ENCODE peak calls at places on chromosomes 5 and 9, in ten cellular contexts. J, W, V, L, E, D, M, O, B and I are unnamed samples.

GRCh38 chr5:158478139-158478538 is 619.2 kb upstream of the CLINT1 start:
- DNase-seq in B (no peak), D (no peak), E (no peak), J (no peak), W (no peak), M (no peak), L (no peak), O (no peak), V (no peak), I (no peak)

GRCh38 chr9:72465602-72466001 is 55.8 kb upstream of the TMC1 start:
- DNase-seq in B (no peak), W (no peak), D (no peak), E (no peak), J (no peak), O (no peak), L (peak), M (no peak), V (no peak), I (no peak)

GRCh38 chr5:139759219-139759721 is 36.3 kb upstream of the PSD2 start:
- DNase-seq in V (no peak), E (no peak), L (no peak), O (no peak), J (no peak), B (no peak), W (no peak), M (no peak), D (no peak), I (no peak)

GRCh38 chr5:72600401-72600981 is 93.3 kb upstream of the ZNF366 start:
- DNase-seq in W (no peak), O (peak), B (no peak), V (no peak), M (no peak), E (no peak), D (no peak), J (no peak), L (peak), I (no peak)

GRCh38 chr5:57171818-57172465 is 1.9 kb upstream of the GPBP1 start:
- DNase-seq in L (no peak), E (no peak), M (no peak), V (no peak), O (no peak), W (no peak), J (no peak), D (no peak), B (no peak), I (no peak)

GRCh38 chr9:134681061-134681661 is 39.6 kb downstream of the COL5A1 start:
- DNase-seq in J (no peak), B (no peak), D (no peak), V (no peak), L (no peak), O (peak), E (no peak), W (no peak), M (no peak), I (peak)

GRCh38 chr9:136848393-136849037 is 694 bp upstream of the PHPT1 start:
- DNase-seq in M (peak), V (no peak), L (no peak), W (peak), B (no peak), O (no peak), J (no peak), D (no peak), E (no peak), I (no peak)

GRCh38 chr5:38032149-38032548 is 192.3 kb upstream of the GDNF start:
- DNase-seq in B (no peak), J (no peak), E (no peak), W (no peak), V (no peak), M (no peak), L (no peak), O (no peak), D (no peak), I (no peak)

GRCh38 chr5:131679911-131680310 is 44.9 kb upstream of the RAPGEF6 start:
- DNase-seq in D (no peak), J (no peak), O (no peak), W (no peak), M (no peak), E (no peak), V (no peak), B (no peak), L (no peak), I (no peak)

GRCh38 chr9:135971892-135972291 is 10.7 kb upstream of the UBAC1 start:
- DNase-seq in V (no peak), L (no peak), W (peak), E (peak), M (peak), J (no peak), B (peak), O (no peak), D (no peak), I (no peak)

GRCh38 chr9:14214693-14215092 is 99.2 kb downstream of the NFIB start:
- DNase-seq in J (no peak), V (no peak), E (no peak), B (no peak), M (no peak), O (no peak), D (no peak), L (no peak), W (no peak), I (no peak)
- TF ChIP-seq CTCF in J (no peak), V (no peak), E (no peak), B (no peak), M (no peak), O (no peak), D (no peak), L (no peak), W (no peak), I (no peak)

GRCh38 chr5:69528609-69529008 is 31.4 kb upstream of the GTF2H2C start:
- DNase-seq in E (no peak), V (no peak), O (no peak), B (no peak), L (no peak), M (no peak), W (no peak), J (no peak), D (no peak), I (no peak)

GRCh38 chr5:69527128-69527745 is 32.8 kb upstream of the GTF2H2C start:
- DNase-seq in D (no peak), M (no peak), W (no peak), V (no peak), E (no peak), L (no peak), O (no peak), J (no peak), B (no peak), I (no peak)

GRCh38 chr5:69526660-69527059 is 33.3 kb upstream of the GTF2H2C start:
- DNase-seq in W (no peak), B (no peak), D (no peak), E (no peak), J (no peak), L (no peak), M (no peak), V (no peak), O (no peak), I (no peak)

GRCh38 chr5:69525490-69525889 is 32.9 kb downstream of the OCLN start:
- DNase-seq in B (no peak), W (no peak), O (no peak), E (no peak), D (no peak), J (no peak), L (no peak), V (no peak), M (no peak), I (no peak)

DNA sequence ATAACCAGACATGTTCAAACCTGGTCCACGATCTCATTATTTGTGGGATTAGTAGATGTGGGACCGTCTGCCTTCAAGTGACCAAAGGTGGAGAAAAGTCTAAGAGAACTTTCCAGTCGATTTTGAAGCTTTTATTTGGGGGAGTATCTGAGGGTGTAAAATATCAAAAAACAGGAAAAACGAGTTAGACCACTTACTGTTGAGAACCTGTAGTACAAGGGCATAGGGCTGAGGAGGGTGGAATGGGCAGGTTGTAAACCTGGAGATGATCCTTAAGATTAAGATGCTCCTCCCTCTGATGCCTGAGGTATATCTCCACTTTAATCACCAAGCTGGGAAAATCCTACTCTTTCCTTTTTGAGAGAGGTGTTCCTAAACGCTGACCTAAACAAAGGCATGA is 32.0 kb upstream of the GTF2H2C start:
- DNase-seq in V (no peak), O (no peak), W (peak), L (no peak), J (no peak), B (no peak), D (no peak), E (no peak), M (no peak), I (no peak)
- H3K27ac ChIP-seq in V (no peak), O (no peak), W (no peak), L (no peak), J (no peak), B (no peak), D (no peak), E (peak), M (no peak), I (no peak)

GRCh38 chr5:151298063-151298462 is 5.5 kb downstream of the SLC36A3 start:
- DNase-seq in M (peak), D (no peak), L (peak), E (no peak), J (peak), B (no peak), O (peak), V (no peak), W (peak), I (no peak)
- TF ChIP-seq CTCF in M (peak), D (no peak), L (peak), E (no peak), J (peak), B (peak), O (no peak), V (peak), W (peak), I (no peak)

GRCh38 chr5:122093415-122093814 is 15.4 kb upstream of the LOX start:
- DNase-seq in V (no peak), D (no peak), E (no peak), L (no peak), W (no peak), B (no peak), M (no peak), J (no peak), O (peak), I (no peak)
- H3K27ac ChIP-seq in V (no peak), D (no peak), E (no peak), L (no peak), W (no peak), B (no peak), M (no peak), J (no peak), O (peak), I (no peak)

DNA sequence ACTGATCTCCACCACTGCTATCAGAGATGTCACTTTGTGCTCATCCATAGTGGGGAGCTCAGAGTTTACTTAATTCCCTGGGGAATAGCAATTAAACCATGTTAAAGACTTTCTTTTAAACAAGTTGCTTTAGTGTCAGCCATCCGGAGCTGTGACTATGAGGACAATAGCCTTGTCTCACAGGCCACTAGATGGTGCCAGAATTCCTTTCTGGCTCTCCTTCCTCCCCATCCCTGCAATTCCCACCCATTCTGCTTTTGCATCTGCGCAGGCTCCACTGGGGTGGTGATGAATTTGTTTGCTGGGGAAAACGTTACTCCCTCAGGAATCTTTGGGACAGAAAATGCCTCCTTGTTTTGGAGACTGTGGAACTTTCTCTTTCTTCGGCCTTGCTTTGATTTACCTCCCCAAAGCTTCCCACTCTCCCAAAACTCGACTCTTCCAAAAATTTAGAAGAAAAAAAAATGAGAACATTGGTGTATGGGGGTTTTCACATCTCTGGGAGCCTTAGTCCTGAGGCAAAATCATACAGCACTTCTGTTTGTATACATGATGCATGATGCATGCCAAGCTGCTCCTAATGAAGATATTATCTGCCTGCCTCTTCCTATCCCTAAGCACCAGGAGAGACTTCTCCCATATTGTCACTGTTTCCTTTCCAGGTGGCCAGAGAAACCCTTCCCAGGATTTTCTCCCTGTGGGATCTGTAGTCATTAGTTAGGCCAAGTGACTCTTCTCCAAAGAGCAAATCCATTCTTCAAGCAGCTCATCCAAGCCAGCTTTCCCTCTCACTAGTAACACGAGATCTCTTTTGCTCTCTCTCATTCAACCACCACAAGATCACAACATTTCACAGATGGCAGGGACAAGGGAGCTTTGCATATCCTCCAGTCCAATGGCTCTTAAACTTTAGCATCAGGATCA is 466.1 kb downstream of the TLR4 start:
- DNase-seq in D (no peak), O (peak), J (no peak), V (peak), E (no peak), M (peak), B (peak), W (peak), L (peak), I (no peak)
- TF ChIP-seq CTCF in D (no peak), O (peak), J (no peak), V (peak), E (no peak), M (peak), B (peak), W (peak), L (peak), I (peak)

GRCh38 chr9:22244141-22245011 is 202.2 kb upstream of the DMRTA1 start:
- DNase-seq in B (no peak), L (peak), O (peak), J (no peak), E (no peak), V (no peak), D (no peak), W (peak), M (peak), I (peak)
- H3K27ac ChIP-seq in B (no peak), L (no peak), O (peak), J (no peak), E (no peak), V (no peak), D (no peak), W (no peak), M (no peak), I (no peak)

DNA sequence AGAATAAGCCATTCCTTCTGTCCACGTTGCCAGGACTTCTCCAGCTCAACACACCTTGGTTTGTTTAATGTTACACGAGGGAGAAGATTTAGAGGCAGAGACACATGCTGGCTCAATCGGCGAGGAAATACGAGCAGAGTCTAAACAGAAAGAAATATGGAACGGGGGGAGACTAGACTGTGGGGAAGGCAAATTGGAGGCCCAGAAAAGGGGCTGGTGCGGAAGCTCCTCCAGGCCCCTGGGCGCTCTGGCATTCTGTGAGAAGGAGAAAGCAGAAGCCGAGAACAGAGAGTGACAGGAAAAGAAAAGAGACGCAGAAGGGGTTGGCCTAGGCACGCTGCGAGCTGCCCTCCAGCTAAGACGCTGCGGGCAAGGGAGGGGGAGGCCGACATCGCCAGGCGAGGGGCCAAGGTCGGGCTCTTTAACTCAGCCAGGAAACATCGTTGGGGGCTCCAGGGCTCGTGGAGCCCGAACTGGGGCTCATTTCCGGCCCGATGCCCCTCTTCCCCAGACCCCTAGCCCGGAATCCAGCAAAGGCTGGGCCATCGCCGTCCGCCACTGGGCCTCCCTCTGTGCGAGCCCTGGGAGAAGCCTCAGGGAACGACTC is 3.2 kb upstream of the PAX5 start:
- DNase-seq in M (no peak), W (peak), O (no peak), J (no peak), D (no peak), V (no peak), E (no peak), L (no peak), B (no peak), I (peak)
- TF ChIP-seq CTCF in M (no peak), W (no peak), O (no peak), J (no peak), D (no peak), V (no peak), E (no peak), L (no peak), B (no peak), I (no peak)

GRCh38 chr9:82584349-82584846 is 478.5 kb downstream of the RASEF start:
- DNase-seq in L (no peak), V (no peak), O (no peak), M (no peak), J (no peak), E (no peak), D (no peak), W (no peak), B (no peak), I (no peak)

GRCh38 chr9:82590845-82591244 is 472.1 kb downstream of the RASEF start:
- DNase-seq in O (no peak), L (no peak), W (no peak), B (no peak), V (no peak), D (no peak), J (no peak), E (no peak), M (no peak), I (no peak)

GRCh38 chr9:82586918-82587356 is 476.0 kb downstream of the RASEF start:
- DNase-seq in W (no peak), M (peak), J (no peak), V (no peak), E (no peak), B (no peak), L (no peak), O (no peak), D (no peak), I (no peak)

GRCh38 chr9:82593436-82593835 is 469.5 kb downstream of the RASEF start:
- DNase-seq in D (no peak), O (no peak), B (no peak), J (no peak), M (no peak), V (no peak), E (no peak), L (no peak), W (no peak), I (no peak)

DNA sequence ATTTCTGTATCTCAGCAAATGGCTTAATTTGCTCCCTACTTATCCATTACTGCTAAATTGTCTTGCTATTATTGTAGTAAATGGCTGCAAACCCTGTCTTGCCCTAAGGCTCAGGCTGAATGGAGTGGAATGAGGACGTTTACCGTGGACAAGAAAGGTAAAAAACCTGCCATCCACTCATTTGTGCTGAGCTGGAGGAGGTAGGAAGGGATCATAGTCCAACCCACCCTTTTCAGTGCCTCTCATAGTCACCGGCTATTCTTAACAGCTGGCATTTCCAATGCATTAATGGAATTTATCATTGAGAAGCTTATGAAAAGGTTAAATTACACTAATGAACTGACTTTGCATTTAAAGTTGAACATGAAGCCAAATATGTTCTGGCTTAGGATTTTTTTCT is 474.1 kb downstream of the RASEF start:
- DNase-seq in W (no peak), J (no peak), O (no peak), D (no peak), M (no peak), E (no peak), V (no peak), B (no peak), L (no peak), I (no peak)
- H3K27ac ChIP-seq in W (no peak), J (no peak), O (no peak), D (no peak), M (peak), E (no peak), V (no peak), B (no peak), L (no peak), I (no peak)